ENCODE peak calls at places on chromosomes 4 and X, in ten cellular contexts. One of them, this sample, is unnamed.

GRCh38 chr4:145935253-145936141 is 3.1 kb downstream of the ZNF827 start:
- DNase-seq in GM12878: peak
- DNase-seq in esophagus squamous epithelium: no peak
- DNase-seq in heart left ventricle: peak
- DNase-seq in A549: peak
- DNase-seq in ovary: peak
- DNase-seq in Peyer's patch: peak
- DNase-seq in suprapubic skin: no peak
- DNase-seq in uterus: peak
- DNase-seq in IMR-90: no peak
- DNase-seq in this sample: no peak

GRCh38 chrX:10239611-10240064 is 82.9 kb downstream of the CLCN4 start:
- DNase-seq in uterus: no peak
- DNase-seq in ovary: no peak
- DNase-seq in esophagus squamous epithelium: no peak
- DNase-seq in heart left ventricle: peak
- DNase-seq in A549: peak
- DNase-seq in GM12878: no peak
- DNase-seq in suprapubic skin: no peak
- DNase-seq in IMR-90: peak
- DNase-seq in Peyer's patch: no peak
- DNase-seq in this sample: peak

GRCh38 chr4:181301735-181302380 is 941.3 kb upstream of the TENM3 start:
- DNase-seq in A549: peak
- DNase-seq in suprapubic skin: no peak
- DNase-seq in GM12878: no peak
- DNase-seq in Peyer's patch: peak
- DNase-seq in uterus: no peak
- DNase-seq in ovary: no peak
- DNase-seq in heart left ventricle: peak
- DNase-seq in IMR-90: peak
- DNase-seq in esophagus squamous epithelium: no peak
- DNase-seq in this sample: no peak

GRCh38 chrX:153735274-153735673 is 10.6 kb downstream of the ABCD1 start:
- DNase-seq in esophagus squamous epithelium: no peak
- DNase-seq in A549: no peak
- DNase-seq in Peyer's patch: no peak
- DNase-seq in uterus: no peak
- DNase-seq in IMR-90: no peak
- DNase-seq in suprapubic skin: no peak
- DNase-seq in ovary: no peak
- DNase-seq in heart left ventricle: no peak
- DNase-seq in GM12878: no peak
- DNase-seq in this sample: no peak

GRCh38 chr4:21830272-21830671 is 118.3 kb downstream of the KCNIP4 start:
- DNase-seq in suprapubic skin: no peak
- DNase-seq in Peyer's patch: no peak
- DNase-seq in ovary: no peak
- DNase-seq in IMR-90: no peak
- DNase-seq in heart left ventricle: no peak
- DNase-seq in GM12878: no peak
- DNase-seq in esophagus squamous epithelium: no peak
- DNase-seq in A549: no peak
- DNase-seq in uterus: no peak
- DNase-seq in this sample: no peak

GRCh38 chrX:21963736-21964135 is 23.2 kb downstream of the SMS start:
- DNase-seq in Peyer's patch: no peak
- DNase-seq in uterus: no peak
- DNase-seq in suprapubic skin: no peak
- DNase-seq in ovary: no peak
- DNase-seq in A549: no peak
- DNase-seq in IMR-90: peak
- DNase-seq in GM12878: no peak
- DNase-seq in esophagus squamous epithelium: no peak
- DNase-seq in heart left ventricle: no peak
- DNase-seq in this sample: no peak

GRCh38 chrX:38151426-38151825 is 69.2 kb downstream of the SRPX start:
- DNase-seq in ovary: no peak
- DNase-seq in A549: no peak
- DNase-seq in esophagus squamous epithelium: no peak
- DNase-seq in heart left ventricle: no peak
- DNase-seq in uterus: no peak
- DNase-seq in Peyer's patch: no peak
- DNase-seq in GM12878: no peak
- DNase-seq in IMR-90: peak
- DNase-seq in suprapubic skin: no peak
- DNase-seq in this sample: no peak

GRCh38 chr4:182177166-182177565 is 66.0 kb upstream of the TENM3 start:
- DNase-seq in GM12878: no peak
- DNase-seq in suprapubic skin: no peak
- DNase-seq in IMR-90: no peak
- DNase-seq in esophagus squamous epithelium: no peak
- DNase-seq in ovary: no peak
- DNase-seq in heart left ventricle: no peak
- DNase-seq in uterus: no peak
- DNase-seq in A549: no peak
- DNase-seq in Peyer's patch: no peak
- DNase-seq in this sample: no peak

GRCh38 chr4:985123-985830 is 1.6 kb upstream of the IDUA start:
- DNase-seq in ovary: no peak
- DNase-seq in uterus: no peak
- DNase-seq in GM12878: no peak
- DNase-seq in suprapubic skin: no peak
- DNase-seq in heart left ventricle: peak
- DNase-seq in esophagus squamous epithelium: no peak
- DNase-seq in Peyer's patch: peak
- DNase-seq in A549: no peak
- DNase-seq in IMR-90: no peak
- DNase-seq in this sample: no peak

GRCh38 chr4:10113362-10114047 is 3.1 kb downstream of the WDR1 start:
- DNase-seq in IMR-90: no peak
- DNase-seq in A549: no peak
- DNase-seq in suprapubic skin: no peak
- DNase-seq in Peyer's patch: no peak
- DNase-seq in heart left ventricle: no peak
- DNase-seq in ovary: no peak
- DNase-seq in esophagus squamous epithelium: no peak
- DNase-seq in GM12878: no peak
- DNase-seq in uterus: no peak
- DNase-seq in this sample: no peak

GRCh38 chr4:10112658-10113284 is 3.8 kb downstream of the WDR1 start:
- DNase-seq in Peyer's patch: no peak
- DNase-seq in ovary: no peak
- DNase-seq in IMR-90: no peak
- DNase-seq in uterus: no peak
- DNase-seq in heart left ventricle: no peak
- DNase-seq in esophagus squamous epithelium: no peak
- DNase-seq in GM12878: no peak
- DNase-seq in A549: no peak
- DNase-seq in suprapubic skin: no peak
- DNase-seq in this sample: no peak

GRCh38 chr4:10114607-10115006 is 2.0 kb downstream of the WDR1 start:
- DNase-seq in IMR-90: no peak
- DNase-seq in uterus: no peak
- DNase-seq in GM12878: no peak
- DNase-seq in esophagus squamous epithelium: no peak
- DNase-seq in heart left ventricle: no peak
- DNase-seq in suprapubic skin: no peak
- DNase-seq in A549: no peak
- DNase-seq in ovary: no peak
- DNase-seq in Peyer's patch: no peak
- DNase-seq in this sample: no peak

GRCh38 chr4:10115271-10115656 is 1.3 kb downstream of the WDR1 start:
- DNase-seq in A549: no peak
- DNase-seq in suprapubic skin: no peak
- DNase-seq in uterus: no peak
- DNase-seq in IMR-90: peak
- DNase-seq in esophagus squamous epithelium: no peak
- DNase-seq in Peyer's patch: peak
- DNase-seq in GM12878: no peak
- DNase-seq in heart left ventricle: no peak
- DNase-seq in ovary: no peak
- DNase-seq in this sample: no peak

DNA sequence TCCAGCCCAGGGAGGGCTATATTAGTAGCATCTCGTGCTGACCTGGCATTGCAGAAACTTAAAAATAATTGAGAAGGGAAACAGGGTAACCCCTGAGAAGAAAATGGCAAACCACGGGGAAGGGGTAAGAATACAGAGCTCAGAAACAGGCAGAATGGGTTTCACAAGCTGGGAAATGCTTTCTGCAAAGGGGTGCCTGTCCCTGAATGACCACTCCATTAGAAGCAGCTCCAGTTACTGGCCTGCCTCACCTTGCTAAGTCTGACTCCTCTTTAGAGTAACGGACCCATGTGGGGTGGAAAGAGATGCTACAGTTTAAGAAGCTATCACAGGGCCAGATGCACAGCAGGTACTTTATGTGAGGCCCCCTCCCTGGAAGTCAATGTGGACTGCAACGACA is 2.5 kb downstream of the WDR1 start:
- DNase-seq in Peyer's patch: no peak
- DNase-seq in suprapubic skin: no peak
- DNase-seq in uterus: no peak
- DNase-seq in A549: no peak
- DNase-seq in ovary: no peak
- DNase-seq in IMR-90: no peak
- DNase-seq in GM12878: no peak
- DNase-seq in esophagus squamous epithelium: no peak
- DNase-seq in heart left ventricle: no peak
- DNase-seq in this sample: no peak
- H3K4me3 ChIP-seq in Peyer's patch: no peak
- H3K4me3 ChIP-seq in suprapubic skin: no peak
- H3K4me3 ChIP-seq in uterus: no peak
- H3K4me3 ChIP-seq in A549: no peak
- H3K4me3 ChIP-seq in ovary: no peak
- H3K4me3 ChIP-seq in IMR-90: no peak
- H3K4me3 ChIP-seq in GM12878: peak
- H3K4me3 ChIP-seq in esophagus squamous epithelium: peak
- H3K4me3 ChIP-seq in heart left ventricle: no peak
- H3K4me3 ChIP-seq in this sample: no peak

GRCh38 chr4:113761682-113762060 is at the start of gene CAMK2D:
- DNase-seq in uterus: peak
- DNase-seq in Peyer's patch: peak
- DNase-seq in heart left ventricle: peak
- DNase-seq in GM12878: peak
- DNase-seq in IMR-90: peak
- DNase-seq in A549: peak
- DNase-seq in ovary: peak
- DNase-seq in suprapubic skin: peak
- DNase-seq in esophagus squamous epithelium: peak
- DNase-seq in this sample: peak
- TF ChIP-seq POLR2A in uterus: peak
- TF ChIP-seq POLR2A in Peyer's patch: peak
- TF ChIP-seq POLR2A in heart left ventricle: no peak
- TF ChIP-seq POLR2A in GM12878: no peak
- TF ChIP-seq POLR2A in IMR-90: no peak
- TF ChIP-seq POLR2A in A549: peak
- TF ChIP-seq POLR2A in ovary: peak
- TF ChIP-seq POLR2A in suprapubic skin: no peak
- TF ChIP-seq POLR2A in esophagus squamous epithelium: no peak
- TF ChIP-seq POLR2A in this sample: no peak

GRCh38 chrX:49184294-49185061 is 1.7 kb downstream of the PRICKLE3 start:
- DNase-seq in ovary: peak
- DNase-seq in GM12878: no peak
- DNase-seq in Peyer's patch: peak
- DNase-seq in esophagus squamous epithelium: no peak
- DNase-seq in A549: peak
- DNase-seq in suprapubic skin: peak
- DNase-seq in uterus: peak
- DNase-seq in heart left ventricle: peak
- DNase-seq in IMR-90: peak
- DNase-seq in this sample: peak

GRCh38 chrX:49185062-49185394 is 1.1 kb downstream of the PRICKLE3 start:
- DNase-seq in uterus: no peak
- DNase-seq in heart left ventricle: no peak
- DNase-seq in esophagus squamous epithelium: no peak
- DNase-seq in ovary: no peak
- DNase-seq in GM12878: no peak
- DNase-seq in Peyer's patch: no peak
- DNase-seq in suprapubic skin: no peak
- DNase-seq in IMR-90: no peak
- DNase-seq in A549: no peak
- DNase-seq in this sample: no peak

GRCh38 chrX:49187526-49187925 is 1.4 kb upstream of the PRICKLE3 start:
- DNase-seq in A549: no peak
- DNase-seq in ovary: no peak
- DNase-seq in esophagus squamous epithelium: no peak
- DNase-seq in heart left ventricle: no peak
- DNase-seq in Peyer's patch: no peak
- DNase-seq in IMR-90: no peak
- DNase-seq in suprapubic skin: no peak
- DNase-seq in GM12878: no peak
- DNase-seq in uterus: no peak
- DNase-seq in this sample: no peak

GRCh38 chrX:49187028-49187394 is 838 bp upstream of the PRICKLE3 start:
- DNase-seq in uterus: no peak
- DNase-seq in IMR-90: no peak
- DNase-seq in Peyer's patch: no peak
- DNase-seq in heart left ventricle: no peak
- DNase-seq in A549: no peak
- DNase-seq in suprapubic skin: no peak
- DNase-seq in GM12878: no peak
- DNase-seq in ovary: no peak
- DNase-seq in esophagus squamous epithelium: no peak
- DNase-seq in this sample: no peak

GRCh38 chrX:49186125-49187027 is at the start of gene PRICKLE3:
- DNase-seq in heart left ventricle: peak
- DNase-seq in suprapubic skin: peak
- DNase-seq in GM12878: no peak
- DNase-seq in A549: peak
- DNase-seq in IMR-90: peak
- DNase-seq in esophagus squamous epithelium: peak
- DNase-seq in ovary: peak
- DNase-seq in Peyer's patch: peak
- DNase-seq in uterus: peak
- DNase-seq in this sample: peak
- TF ChIP-seq CTCF in heart left ventricle: peak
- TF ChIP-seq CTCF in suprapubic skin: no peak
- TF ChIP-seq CTCF in GM12878: peak
- TF ChIP-seq CTCF in A549: peak
- TF ChIP-seq CTCF in IMR-90: peak
- TF ChIP-seq CTCF in esophagus squamous epithelium: peak
- TF ChIP-seq CTCF in ovary: peak
- TF ChIP-seq CTCF in Peyer's patch: peak
- TF ChIP-seq CTCF in uterus: peak
- TF ChIP-seq CTCF in this sample: no peak

DNA sequence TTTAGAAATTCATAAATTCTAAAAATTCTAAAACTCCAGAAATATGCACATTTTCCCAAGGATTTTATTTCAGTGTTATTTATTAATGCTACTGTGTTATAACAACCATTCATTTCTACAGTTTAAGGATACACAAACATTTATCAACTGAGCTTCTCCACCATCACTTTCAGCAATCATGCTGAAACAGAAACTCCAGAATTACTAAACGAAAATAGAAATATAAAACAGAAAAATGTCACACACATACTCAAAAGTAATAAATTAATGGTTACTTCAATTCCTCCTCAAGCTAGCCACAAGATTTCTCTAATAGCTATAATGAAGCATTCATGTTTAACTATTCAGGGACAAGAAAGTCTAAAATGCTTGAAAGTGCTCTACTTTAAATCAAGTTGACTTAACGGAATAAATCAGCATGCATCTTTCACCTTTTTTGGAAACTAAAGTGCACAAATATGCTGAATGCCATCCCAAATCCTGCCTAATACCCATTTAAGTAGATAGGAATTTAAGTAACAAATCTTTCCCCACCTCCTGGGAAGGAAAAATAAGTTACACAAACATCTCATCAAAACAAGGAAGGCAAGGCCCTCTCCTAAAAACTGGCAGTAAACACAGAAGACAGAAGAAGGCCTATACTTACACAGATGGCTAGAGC is 563 bp downstream of the FAM13A start:
- DNase-seq in uterus: no peak
- DNase-seq in esophagus squamous epithelium: no peak
- DNase-seq in ovary: no peak
- DNase-seq in GM12878: no peak
- DNase-seq in heart left ventricle: no peak
- DNase-seq in IMR-90: no peak
- DNase-seq in Peyer's patch: no peak
- DNase-seq in A549: no peak
- DNase-seq in suprapubic skin: no peak
- DNase-seq in this sample: no peak
- H3K4me3 ChIP-seq in uterus: peak
- H3K4me3 ChIP-seq in esophagus squamous epithelium: peak
- H3K4me3 ChIP-seq in ovary: peak
- H3K4me3 ChIP-seq in GM12878: peak
- H3K4me3 ChIP-seq in heart left ventricle: peak
- H3K4me3 ChIP-seq in IMR-90: peak
- H3K4me3 ChIP-seq in Peyer's patch: peak
- H3K4me3 ChIP-seq in A549: peak
- H3K4me3 ChIP-seq in suprapubic skin: peak
- H3K4me3 ChIP-seq in this sample: peak

This sample was measured in lower leg skin.